ENCODE peak calls at places on chromosomes 11 and 22, in nine cellular contexts. A is tibial nerve, D is nephron progenitor cell, I is cardiac muscle cell, F is progenitor cell of endocrine pancreas, T is sigmoid colon, Y is hepatocyte, X is endothelial cell, S is GM06990. B is an unnamed sample.

GRCh38 chr11:68574308-68574707 is 110.0 kb upstream of the GAL start:
- DNase-seq in A (no peak), D (no peak), I (no peak), F (no peak), T (no peak), Y (no peak), X (no peak), S (no peak), B (no peak)

GRCh38 chr22:46678785-46679700 is 58.9 kb downstream of the GRAMD4 start:
- DNase-seq in A (no peak), D (no peak), I (no peak), F (no peak), T (no peak), Y (no peak), X (no peak), S (no peak), B (no peak)

GRCh38 chr22:21568207-21569075 is 927 bp downstream of the UBE2L3 start:
- DNase-seq in A (no peak), D (peak), I (peak), F (no peak), T (no peak), Y (peak), X (peak), S (no peak), B (no peak)

GRCh38 chr11:122202161-122202950 is 86.3 kb upstream of the BLID start:
- DNase-seq in A (no peak), D (peak), I (peak), F (no peak), T (peak), Y (peak), X (no peak), S (no peak), B (no peak)

GRCh38 chr11:13775471-13775870 is 107.0 kb downstream of the FAR1 start:
- DNase-seq in A (no peak), D (no peak), I (no peak), F (no peak), T (no peak), Y (peak), X (no peak), S (no peak), B (no peak)

GRCh38 chr11:761526-762108 is 14.4 kb downstream of the TALDO1 start:
- DNase-seq in A (no peak), D (no peak), I (no peak), F (no peak), T (no peak), Y (no peak), X (no peak), S (no peak), B (no peak)

GRCh38 chr22:27687984-27688545 is 113.5 kb downstream of the MN1 start:
- DNase-seq in A (no peak), D (no peak), I (no peak), F (no peak), T (no peak), Y (no peak), X (no peak), S (no peak), B (no peak)

GRCh38 chr11:67666676-67667489 is 7.5 kb downstream of the ALDH3B2 start:
- DNase-seq in A (no peak), D (no peak), I (no peak), F (no peak), T (no peak), Y (no peak), X (no peak), S (no peak), B (no peak)

GRCh38 chr11:67433536-67434394 is 3.7 kb downstream of the PTPRCAP start:
- DNase-seq in A (no peak), D (no peak), I (no peak), F (no peak), T (no peak), Y (no peak), X (no peak), S (peak), B (no peak)

GRCh38 chr11:59008942-59009341 is 69.7 kb downstream of the GLYATL1 start:
- DNase-seq in A (no peak), D (no peak), I (no peak), F (no peak), T (no peak), Y (no peak), X (no peak), S (no peak), B (no peak)

GRCh38 chr11:123469586-123469985 is 39.5 kb downstream of the GRAMD1B start:
- DNase-seq in A (no peak), D (no peak), I (no peak), F (no peak), T (no peak), Y (no peak), X (no peak), S (no peak), B (no peak)

GRCh38 chr11:45078236-45079074 is 68.0 kb upstream of the PRDM11 start:
- DNase-seq in A (no peak), D (no peak), I (peak), F (no peak), T (peak), Y (peak), X (no peak), S (no peak), B (no peak)

GRCh38 chr11:131372243-131372930 is 2.0 kb downstream of the NTM start:
- DNase-seq in A (no peak), D (no peak), I (no peak), F (no peak), T (no peak), Y (no peak), X (no peak), S (no peak), B (no peak)

GRCh38 chr11:46845440-46845739 is 690 bp downstream of the CKAP5 start:
- DNase-seq in A (no peak), D (no peak), I (peak), F (no peak), T (no peak), Y (no peak), X (no peak), S (no peak), B (no peak)

GRCh38 chr11:26761382-26761781 is 39.5 kb upstream of the SLC5A12 start:
- DNase-seq in A (no peak), D (no peak), I (peak), F (no peak), T (no peak), Y (no peak), X (no peak), S (no peak), B (no peak)

GRCh38 chr11:19232910-19233503 is 7.7 kb downstream of the E2F8 start:
- DNase-seq in A (no peak), D (no peak), I (peak), F (no peak), T (no peak), Y (no peak), X (no peak), S (no peak), B (no peak)

GRCh38 chr11:102047305-102047924 is at the start of gene CFAP300:
- DNase-seq in A (peak), D (peak), I (peak), F (peak), T (peak), Y (peak), X (peak), S (peak), B (peak)

GRCh38 chr11:12789574-12789973 is 115.4 kb downstream of the TEAD1 start:
- DNase-seq in A (no peak), D (no peak), I (no peak), F (no peak), T (no peak), Y (no peak), X (no peak), S (no peak), B (no peak)

GRCh38 chr11:73241300-73241699 is 23.2 kb downstream of the P2RY2 start:
- DNase-seq in A (no peak), D (no peak), I (no peak), F (no peak), T (peak), Y (no peak), X (no peak), S (no peak), B (no peak)

GRCh38 chr11:14036495-14036894 is 74.0 kb downstream of the SPON1 start:
- DNase-seq in A (no peak), D (no peak), I (no peak), F (no peak), T (no peak), Y (no peak), X (no peak), S (no peak), B (no peak)

GRCh38 chr11:65555693-65556231 is 2.4 kb downstream of the LTBP3 start:
- DNase-seq in A (no peak), D (no peak), I (peak), F (no peak), T (peak), Y (peak), X (no peak), S (no peak), B (no peak)

GRCh38 chr11:126704144-126704543 is 296.4 kb downstream of the KIRREL3 start:
- DNase-seq in A (no peak), D (no peak), I (no peak), F (no peak), T (no peak), Y (no peak), X (no peak), S (no peak), B (no peak)

DNA sequence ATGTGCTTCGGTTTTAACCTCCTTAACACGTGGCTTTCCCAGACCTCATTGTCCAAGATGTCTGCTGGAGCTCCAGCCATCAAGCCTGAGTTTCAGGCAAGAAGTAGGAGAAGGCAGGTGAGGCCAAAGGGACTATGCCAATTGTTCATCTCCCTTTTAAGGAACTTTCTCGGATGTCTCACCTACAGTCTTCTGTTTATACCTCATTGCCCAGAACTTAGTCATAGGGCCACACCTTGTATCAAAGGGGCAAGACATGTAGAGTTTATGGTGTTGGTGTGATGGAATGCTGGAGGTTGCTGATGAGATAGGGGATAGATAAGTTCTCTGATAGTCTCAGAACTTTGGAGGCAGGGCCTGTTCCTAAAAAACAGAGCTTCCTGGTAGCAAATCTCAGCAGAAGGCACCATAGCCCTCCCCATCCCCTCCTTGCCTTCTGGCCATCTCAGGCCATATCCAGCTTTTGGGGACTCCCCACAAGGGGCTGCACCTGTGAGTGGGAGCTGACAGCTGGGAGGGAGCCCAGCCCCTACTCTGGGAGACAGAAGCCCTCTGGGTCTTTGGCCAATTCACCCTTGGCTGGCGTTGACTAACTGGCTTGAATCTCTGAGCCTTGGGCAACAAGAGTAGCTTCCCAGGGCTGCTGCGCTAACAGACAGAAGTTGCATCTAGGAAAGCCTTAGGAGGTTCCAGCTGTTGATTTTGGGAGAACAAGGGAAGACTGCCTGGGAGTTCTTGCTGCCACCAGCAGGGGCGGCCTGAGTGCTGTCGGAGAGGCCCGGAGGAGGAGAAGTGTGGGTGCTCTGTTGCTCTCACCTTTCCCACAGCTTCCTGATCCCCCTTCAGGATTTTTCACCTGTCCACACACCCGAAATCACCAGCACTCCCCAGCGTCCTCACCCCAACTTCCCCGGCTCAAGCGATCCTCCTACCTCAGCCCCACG is 149.8 kb upstream of the THY1 start:
- DNase-seq in A (no peak), D (no peak), I (no peak), F (no peak), T (no peak), Y (peak), X (no peak), S (no peak), B (no peak)
- TF ChIP-seq CTCF in A (no peak), D (no peak), I (peak), F (peak), T (no peak), Y (peak), X (no peak), S (no peak), B (no peak)

DNA sequence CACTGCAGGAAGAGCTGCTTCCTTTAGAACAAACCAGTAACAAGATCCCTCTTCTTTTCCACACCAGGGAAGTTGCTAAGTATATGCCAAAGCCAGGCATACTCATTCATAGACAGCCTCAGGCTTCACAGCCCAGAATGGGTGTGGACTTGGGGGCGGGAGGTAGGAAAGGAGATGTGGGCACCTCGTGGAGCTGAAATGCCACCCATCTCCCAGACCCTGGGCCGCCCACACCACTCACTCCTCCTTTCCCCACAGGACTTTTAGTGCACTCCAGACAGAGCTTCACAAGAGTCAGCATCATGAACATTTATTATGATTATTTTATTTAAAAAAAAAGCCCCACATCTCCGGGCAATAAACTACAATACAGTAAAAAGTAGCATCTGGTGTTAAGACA is 16.1 kb upstream of the TMEM121B start:
- DNase-seq in A (no peak), D (no peak), I (no peak), F (no peak), T (peak), Y (no peak), X (no peak), S (no peak), B (no peak)
- TF ChIP-seq CTCF in A (no peak), D (no peak), I (no peak), F (no peak), T (no peak), Y (no peak), X (no peak), S (no peak), B (no peak)

GRCh38 chr11:128297805-128298204 is 289.6 kb downstream of the ETS1 start:
- DNase-seq in A (no peak), D (no peak), I (peak), F (no peak), T (no peak), Y (no peak), X (no peak), S (no peak), B (no peak)
- TF ChIP-seq CTCF in A (no peak), D (no peak), I (no peak), F (no peak), T (no peak), Y (no peak), X (no peak), S (no peak), B (no peak)

DNA sequence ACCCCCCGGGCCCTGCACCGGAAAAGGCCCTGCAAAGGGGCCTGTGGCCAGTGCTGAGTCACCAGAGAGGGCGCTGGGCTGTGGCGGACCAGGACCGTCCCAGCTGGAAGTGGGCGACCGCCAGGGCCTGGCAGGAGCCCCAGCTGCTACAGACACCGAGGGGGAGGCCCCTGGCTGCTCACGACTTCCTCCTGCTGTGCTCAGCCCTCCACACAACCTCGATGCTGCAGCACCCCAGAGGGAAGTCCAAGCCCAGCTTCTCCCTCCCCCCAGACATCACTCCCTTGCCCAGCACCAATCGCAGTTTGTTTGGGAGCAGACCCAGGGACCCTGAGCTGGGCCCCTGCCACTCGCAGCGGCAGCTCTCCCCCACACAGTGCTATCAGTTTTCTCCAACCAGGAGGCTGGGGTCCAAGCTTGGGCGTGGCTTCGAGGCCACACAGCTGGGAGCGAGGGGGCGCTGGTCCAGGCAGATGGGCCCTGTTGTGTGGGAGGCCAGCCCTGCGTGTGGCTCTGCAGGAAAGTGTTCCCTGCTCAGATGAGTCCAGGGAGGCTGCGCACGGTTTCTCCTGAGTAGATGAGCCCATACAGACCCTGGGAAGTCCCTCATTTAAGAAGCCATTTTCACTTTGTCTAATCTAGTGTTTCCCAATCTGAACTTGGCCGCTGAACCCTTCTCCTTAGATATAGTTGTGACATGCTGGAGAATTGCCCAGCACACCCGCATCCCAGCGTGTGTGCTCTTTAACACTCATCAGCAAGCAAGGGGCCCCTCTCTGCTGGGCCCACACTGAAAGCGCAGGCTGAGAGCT is 5.6 kb upstream of the SH3BP1 start:
- DNase-seq in A (peak), D (peak), I (peak), F (peak), T (peak), Y (peak), X (no peak), S (peak), B (peak)
- TF ChIP-seq CTCF in A (peak), D (no peak), I (peak), F (peak), T (peak), Y (peak), X (no peak), S (peak), B (peak)

GRCh38 chr11:22626573-22627239 is 1.1 kb upstream of the FANCF start:
- DNase-seq in A (no peak), D (no peak), I (peak), F (no peak), T (no peak), Y (no peak), X (no peak), S (no peak), B (no peak)

GRCh38 chr11:22624742-22625447 is 728 bp downstream of the FANCF start:
- DNase-seq in A (peak), D (peak), I (peak), F (peak), T (peak), Y (peak), X (no peak), S (no peak), B (no peak)

GRCh38 chr11:22625448-22626287 is at the start of gene FANCF:
- DNase-seq in A (peak), D (peak), I (peak), F (peak), T (peak), Y (peak), X (peak), S (peak), B (peak)

DNA sequence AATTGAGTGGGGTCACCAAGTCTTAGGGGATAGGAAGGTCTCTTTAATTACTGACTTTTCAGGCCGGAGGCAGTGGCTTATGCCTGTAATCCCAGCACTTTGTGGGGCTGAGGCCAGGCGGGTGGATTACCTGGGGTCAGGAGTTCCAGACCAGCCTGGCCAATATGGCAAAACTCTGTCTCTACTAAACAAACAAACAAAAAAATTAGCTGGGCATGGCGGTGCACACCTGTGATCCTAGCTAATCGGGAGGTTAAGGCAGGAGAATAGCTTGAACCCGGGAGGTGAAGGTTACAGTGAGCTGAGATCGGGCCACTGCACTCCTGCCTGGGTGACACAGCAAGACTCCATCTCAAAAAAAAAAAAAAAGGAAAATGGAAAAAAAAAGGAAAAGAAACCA is 1.8 kb upstream of the FANCF start:
- DNase-seq in A (no peak), D (no peak), I (no peak), F (no peak), T (no peak), Y (no peak), X (no peak), S (no peak), B (no peak)
- TF ChIP-seq CTCF in A (no peak), D (no peak), I (no peak), F (no peak), T (no peak), Y (no peak), X (no peak), S (no peak), B (no peak)

GRCh38 chr11:10750838-10751580 is at the start of gene CTR9:
- DNase-seq in A (peak), D (peak), I (peak), F (peak), T (peak), Y (peak), X (peak), S (peak), B (peak)
- TF ChIP-seq CTCF in A (no peak), D (no peak), I (peak), F (peak), T (no peak), Y (peak), X (no peak), S (peak), B (no peak)

GRCh38 chr22:49858827-49859226 is 5.2 kb downstream of the ZBED4 start:
- DNase-seq in A (no peak), D (no peak), I (no peak), F (no peak), T (no peak), Y (no peak), X (no peak), S (no peak), B (no peak)

GRCh38 chr22:49863936-49864335 is 10.3 kb downstream of the ZBED4 start:
- DNase-seq in A (no peak), D (no peak), I (no peak), F (no peak), T (no peak), Y (no peak), X (no peak), S (no peak), B (no peak)

GRCh38 chr22:49865156-49865555 is 11.5 kb downstream of the ZBED4 start:
- DNase-seq in A (no peak), D (no peak), I (no peak), F (no peak), T (no peak), Y (no peak), X (no peak), S (no peak), B (no peak)

GRCh38 chr22:49862408-49862776 is 8.7 kb downstream of the ZBED4 start:
- DNase-seq in A (no peak), D (no peak), I (peak), F (no peak), T (no peak), Y (no peak), X (no peak), S (no peak), B (no peak)

GRCh38 chr22:49861642-49862407 is 8.2 kb downstream of the ZBED4 start:
- DNase-seq in A (no peak), D (no peak), I (peak), F (no peak), T (no peak), Y (no peak), X (no peak), S (no peak), B (no peak)
- TF ChIP-seq CTCF in A (no peak), D (no peak), I (no peak), F (no peak), T (no peak), Y (no peak), X (no peak), S (no peak), B (no peak)

DNA sequence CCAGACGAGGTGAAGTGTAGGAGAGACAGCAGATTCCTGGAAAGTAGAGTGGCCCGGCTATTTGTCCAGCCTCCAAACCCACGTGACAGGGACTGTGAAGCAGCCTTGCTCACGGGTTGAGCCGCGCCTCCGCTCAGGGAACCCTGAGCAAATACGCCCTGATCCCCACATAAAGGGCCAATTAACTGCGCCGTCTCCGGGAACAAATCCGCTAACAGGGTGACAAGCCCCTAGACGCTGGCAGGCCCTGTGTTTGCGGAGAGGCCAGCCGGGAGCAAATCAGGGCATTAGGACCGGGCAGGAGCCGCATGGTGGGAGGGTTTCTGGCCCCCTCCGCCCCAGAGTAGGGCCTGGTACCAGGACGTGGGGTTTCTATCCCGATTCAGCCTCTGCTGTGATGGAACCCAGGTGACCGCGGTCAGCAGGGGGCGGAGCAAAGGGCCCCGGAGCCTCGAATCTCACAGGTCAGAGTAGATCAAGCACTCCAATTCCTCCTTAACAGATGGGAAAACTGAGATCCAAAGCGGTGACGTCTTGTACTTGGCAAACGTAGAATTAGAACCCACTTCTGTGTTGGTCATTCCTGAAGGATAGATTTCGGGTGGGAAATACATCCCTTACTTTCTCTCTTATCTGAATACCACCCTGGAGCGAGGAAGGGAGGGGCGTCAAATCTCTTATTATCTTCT is 2.0 kb upstream of the ROBO3 start:
- DNase-seq in A (peak), D (no peak), I (peak), F (no peak), T (peak), Y (peak), X (no peak), S (no peak), B (no peak)
- TF ChIP-seq CTCF in A (no peak), D (no peak), I (no peak), F (no peak), T (no peak), Y (no peak), X (no peak), S (no peak), B (no peak)